ENCODE peak calls at places on chromosome 1, in nine cellular contexts. I, S, G, W, X, Y, F, L and T are unnamed samples.
A peak's percentile ranks its signal among the peaks of the same experiment; 100 is the strongest.

GRCh38 chr1:37363535-37363934 is 110.8 kb upstream of the ZC3H12A start:
- DNase-seq in Y (no peak), S (no peak), X (no peak), F (no peak), W (no peak), G (no peak), I (no peak), L (no peak), T (no peak)

GRCh38 chr1:246784621-246785535 is 60.7 kb downstream of the SCCPDH start:
- DNase-seq in G (no peak), L (no peak), X (no peak), I (no peak), Y (no peak), S (no peak), F (no peak), W (peak; percentile 47), T (peak; percentile 4)

GRCh38 chr1:220031290-220031689 is 15.0 kb downstream of the EPRS1 start:
- DNase-seq in Y (no peak), W (no peak), G (no peak), I (no peak), X (no peak), L (no peak), S (no peak), F (no peak), T (no peak)

GRCh38 chr1:220271706-220272046 is 577 bp downstream of the RAB3GAP2 start:
- DNase-seq in I (no peak), L (no peak), Y (no peak), X (no peak), W (no peak), G (no peak), S (no peak), F (no peak), T (no peak)

GRCh38 chr1:109499661-109500536 is 6.0 kb downstream of the CYB561D1 start:
- DNase-seq in L (peak; percentile 31), Y (no peak), S (no peak), G (no peak), I (no peak), X (peak; percentile 77), W (peak; percentile 93), F (peak; percentile 63), T (peak; percentile 80)

GRCh38 chr1:203422656-203423055 is 53.0 kb upstream of the PRELP start:
- DNase-seq in W (no peak), Y (no peak), F (peak; percentile 66), S (no peak), G (no peak), L (no peak), X (no peak), I (no peak), T (no peak)

GRCh38 chr1:203276916-203277535 is 28.3 kb upstream of the BTG2 start:
- DNase-seq in X (peak; percentile 65), W (peak; percentile 44), G (no peak), I (peak; percentile 86), S (no peak), F (no peak), L (no peak), Y (no peak), T (no peak)

GRCh38 chr1:29498126-29499100 is 262.1 kb downstream of the PTPRU start:
- DNase-seq in G (peak; percentile 59), X (no peak), Y (peak; percentile 73), L (no peak), S (no peak), F (peak; percentile 68), I (peak; percentile 37), W (no peak), T (no peak)

GRCh38 chr1:43991476-43992231 is at the start of gene CCDC24:
- DNase-seq in G (peak; percentile 97), L (peak; percentile 82), F (peak; percentile 87), Y (peak; percentile 97), I (peak; percentile 93), X (peak; percentile 94), W (peak; percentile 93), S (peak; percentile 72), T (peak; percentile 84)

DNA sequence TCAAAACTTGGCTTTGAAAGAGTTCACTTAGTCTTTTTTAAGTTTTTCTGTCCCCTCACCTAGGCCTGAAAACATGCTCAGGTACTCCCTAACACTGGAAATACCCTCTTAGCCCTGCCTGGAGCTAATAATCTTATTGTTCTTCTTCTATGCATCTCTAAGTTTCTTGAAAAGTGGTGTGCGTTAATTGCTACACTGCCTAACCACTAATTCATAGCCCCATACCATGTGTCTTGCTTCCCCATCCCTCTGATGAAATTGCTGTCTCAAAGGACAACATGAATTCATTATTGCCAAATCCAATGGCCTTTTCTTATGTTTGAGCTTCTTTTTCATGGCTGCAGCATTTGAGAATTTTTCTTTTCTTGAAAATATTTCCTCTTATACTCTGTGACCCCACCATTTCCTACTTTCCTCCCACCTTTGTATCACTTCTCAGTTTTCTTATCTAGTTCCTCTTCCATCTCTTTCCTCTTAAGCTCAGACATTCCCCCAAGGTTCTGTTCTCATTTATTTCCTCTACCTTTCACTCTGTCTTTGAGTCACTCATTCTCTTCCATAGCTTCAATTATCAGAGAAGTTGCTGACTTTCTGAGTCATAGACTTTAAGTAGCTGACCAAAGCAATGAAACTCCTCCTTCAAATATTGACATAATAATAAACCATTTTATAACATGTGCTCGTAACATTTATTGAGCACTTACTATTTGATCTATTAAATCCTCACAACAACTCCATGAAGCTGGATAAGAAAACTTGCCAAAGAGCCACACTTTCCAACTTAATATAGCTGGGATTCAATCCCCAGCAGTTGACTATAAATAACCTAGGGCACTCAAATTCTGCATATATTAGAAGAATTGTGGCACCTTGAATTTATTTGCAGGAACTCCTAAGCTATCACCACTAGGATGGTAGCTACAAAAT is 35.5 kb upstream of the ATP6V1G3 start:
- DNase-seq in W (no peak), S (no peak), Y (no peak), I (no peak), G (no peak), X (no peak), F (peak; percentile 79), L (no peak), T (no peak)
- H3K27ac ChIP-seq in W (no peak overlapping the region), S (no peak overlapping the region), Y (no peak overlapping the region), I (no peak overlapping the region), G (no peak overlapping the region), X (no peak overlapping the region), F (peak overlapping the region; percentile 69), L (no peak overlapping the region), T (no peak overlapping the region)

GRCh38 chr1:111218947-111219346 is 8.6 kb upstream of the CHI3L2 start:
- DNase-seq in Y (no peak), S (no peak), I (no peak), L (no peak), G (no peak), W (no peak), X (no peak), F (no peak), T (no peak)

GRCh38 chr1:111219466-111220286 is 7.8 kb upstream of the CHI3L2 start:
- DNase-seq in F (no peak), L (peak; percentile 44), I (no peak), W (peak; percentile 78), G (no peak), Y (no peak), S (no peak), X (no peak), T (no peak)

GRCh38 chr1:111216751-111217150 is 10.8 kb upstream of the CHI3L2 start:
- DNase-seq in G (no peak), I (no peak), Y (no peak), L (no peak), S (no peak), W (no peak), X (no peak), F (no peak), T (no peak)

GRCh38 chr1:111214884-111215283 is 12.6 kb upstream of the CHI3L2 start:
- DNase-seq in W (no peak), X (no peak), S (no peak), L (peak; percentile 9), F (no peak), G (no peak), I (no peak), Y (no peak), T (peak; percentile 45)

DNA sequence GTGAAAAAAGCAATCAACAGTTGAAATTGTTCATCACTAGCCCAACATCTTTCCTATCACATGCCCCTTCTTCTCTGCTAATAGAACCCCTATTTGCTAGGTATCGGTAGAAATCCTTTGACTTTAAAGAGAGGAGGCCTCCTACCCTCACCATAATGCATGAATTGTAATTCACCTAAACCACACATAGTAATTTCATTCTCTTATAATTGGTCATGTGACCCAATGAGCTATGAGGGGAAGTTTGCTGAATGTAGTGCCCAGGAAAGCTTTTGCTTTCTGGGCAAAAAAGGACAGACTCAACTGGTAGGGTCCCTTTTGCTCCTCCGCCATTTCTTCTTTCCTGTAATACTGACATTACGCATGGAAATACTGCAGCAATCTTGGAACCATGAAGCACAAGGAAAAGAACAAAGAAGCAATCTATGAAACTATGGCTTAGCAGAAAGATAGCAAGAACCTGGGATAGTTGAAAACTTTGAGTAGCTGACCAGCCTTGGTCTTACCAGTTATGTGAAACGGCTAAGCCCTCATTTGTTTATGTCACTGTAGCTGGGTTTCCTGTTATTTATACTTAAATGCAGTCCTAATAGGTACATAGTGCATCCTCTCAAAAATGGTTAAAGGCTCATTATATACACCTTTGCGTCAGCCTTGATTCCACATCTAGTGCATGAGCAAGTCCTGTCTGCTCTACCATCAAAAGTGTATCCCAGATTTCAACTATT is 10.2 kb upstream of the CHI3L2 start:
- DNase-seq in L (no peak), Y (no peak), W (no peak), G (no peak), S (no peak), F (no peak), X (no peak), I (no peak), T (no peak)
- H3K4me1 ChIP-seq in L (peaks cover 72% of the 10 kb centered on the region), Y (peaks cover 3% of the 10 kb centered on the region), W (peaks cover 24% of the 10 kb centered on the region), G (no peaks in the 10 kb centered on the region), S (peaks cover 1% of the 10 kb centered on the region), F (peaks cover 9% of the 10 kb centered on the region), X (peaks cover 44% of the 10 kb centered on the region), I (no peaks in the 10 kb centered on the region), T (peaks cover 96% of the 10 kb centered on the region)

GRCh38 chr1:41587791-41588190 is 103.3 kb upstream of the EDN2 start:
- DNase-seq in L (no peak), Y (no peak), X (no peak), I (no peak), G (no peak), W (no peak), F (no peak), S (no peak), T (no peak)
- H3K27ac ChIP-seq in L (no peak overlapping the region), Y (no peak overlapping the region), X (no peak overlapping the region), I (no peak overlapping the region), G (no peak overlapping the region), W (no peak overlapping the region), F (no peak overlapping the region), S (no peak overlapping the region), T (no peak overlapping the region)

GRCh38 chr1:207849016-207849415 is 61.9 kb downstream of the CD34 start:
- DNase-seq in W (no peak), Y (no peak), X (no peak), L (no peak), I (no peak), G (no peak), S (no peak), F (no peak), T (no peak)

GRCh38 chr1:207850621-207851407 is 60.1 kb downstream of the CD34 start:
- DNase-seq in F (no peak), G (no peak), W (no peak), I (no peak), X (no peak), L (no peak), Y (no peak), S (no peak), T (no peak)

GRCh38 chr1:207845109-207845508 is 65.8 kb downstream of the CD34 start:
- DNase-seq in S (no peak), L (no peak), W (peak; percentile 10), Y (no peak), X (no peak), I (no peak), G (no peak), F (no peak), T (no peak)

GRCh38 chr1:207847116-207847515 is 63.8 kb downstream of the CD34 start:
- DNase-seq in S (no peak), G (no peak), L (no peak), X (no peak), F (peak; percentile 91), W (no peak), Y (no peak), I (no peak), T (no peak)

GRCh38 chr1:207848234-207848633 is 62.7 kb downstream of the CD34 start:
- DNase-seq in S (no peak), L (no peak), G (peak; percentile 84), X (peak; percentile 88), W (no peak), I (peak; percentile 83), Y (peak; percentile 93), F (peak; percentile 98), T (no peak)
- H3K4me1 ChIP-seq in S (peaks cover 44% of the 10 kb centered on the region), L (peaks cover 12% of the 10 kb centered on the region), G (peaks cover 4% of the 10 kb centered on the region), X (peaks cover 79% of the 10 kb centered on the region), W (no peaks in the 10 kb centered on the region), I (peaks cover 71% of the 10 kb centered on the region), Y (peaks cover 10% of the 10 kb centered on the region), F (peaks cover 40% of the 10 kb centered on the region), T (peaks cover 69% of the 10 kb centered on the region)